ENCODE peak calls at places on chromosomes 4 and X, in seven cellular contexts. One of them, this sample, is unnamed.

GRCh38 chr4:173013232-173013932 is 155.2 kb upstream of the GALNT7 start:
- DNase-seq in lower leg skin: no peak
- DNase-seq in endodermal cell: peak; percentile 88
- DNase-seq in IMR-90: peak; percentile 48
- DNase-seq in right lobe of liver: no peak
- DNase-seq in GM06990: no peak
- DNase-seq in brain microvascular endothelial cell: peak; percentile 50
- DNase-seq in this sample: peak; percentile 47

GRCh38 chr4:80207172-80207583 is 9.9 kb downstream of the PRDM8 start:
- DNase-seq in lower leg skin: no peak
- DNase-seq in brain microvascular endothelial cell: no peak
- DNase-seq in right lobe of liver: peak; percentile 39
- DNase-seq in IMR-90: no peak
- DNase-seq in endodermal cell: peak; percentile 79
- DNase-seq in GM06990: no peak
- DNase-seq in this sample: no peak

GRCh38 chr4:785332-786073 is 40.4 kb downstream of the CPLX1 start:
- DNase-seq in brain microvascular endothelial cell: no peak
- DNase-seq in right lobe of liver: no peak
- DNase-seq in IMR-90: no peak
- DNase-seq in GM06990: no peak
- DNase-seq in endodermal cell: peak; percentile 69
- DNase-seq in lower leg skin: no peak
- DNase-seq in this sample: no peak

GRCh38 chrX:105975382-105975781 is 63.1 kb downstream of the SERPINA7 start:
- DNase-seq in right lobe of liver: no peak
- DNase-seq in brain microvascular endothelial cell: no peak
- DNase-seq in IMR-90: peak; percentile 1
- DNase-seq in lower leg skin: no peak
- DNase-seq in GM06990: no peak
- DNase-seq in endodermal cell: no peak
- DNase-seq in this sample: peak; percentile 32

GRCh38 chr4:56757270-56757746 is 64.2 kb downstream of the SPINK2 start:
- DNase-seq in lower leg skin: no peak
- DNase-seq in right lobe of liver: no peak
- DNase-seq in IMR-90: peak; percentile 75
- DNase-seq in brain microvascular endothelial cell: peak; percentile 70
- DNase-seq in endodermal cell: peak; percentile 61
- DNase-seq in GM06990: no peak
- DNase-seq in this sample: peak; percentile 81

GRCh38 chr4:55303818-55304217 is 42.2 kb upstream of the SRD5A3 start:
- DNase-seq in IMR-90: peak; percentile 37
- DNase-seq in GM06990: no peak
- DNase-seq in brain microvascular endothelial cell: peak; percentile 85
- DNase-seq in right lobe of liver: no peak
- DNase-seq in lower leg skin: no peak
- DNase-seq in endodermal cell: no peak
- DNase-seq in this sample: peak; percentile 97

GRCh38 chrX:132837126-132837525 is 121.3 kb downstream of the HS6ST2 start:
- DNase-seq in IMR-90: no peak
- DNase-seq in GM06990: no peak
- DNase-seq in right lobe of liver: no peak
- DNase-seq in brain microvascular endothelial cell: peak; percentile 27
- DNase-seq in lower leg skin: no peak
- DNase-seq in endodermal cell: no peak
- DNase-seq in this sample: peak; percentile 57

GRCh38 chr4:5839751-5840674 is 52.9 kb downstream of the CRMP1 start:
- DNase-seq in right lobe of liver: no peak
- DNase-seq in lower leg skin: no peak
- DNase-seq in GM06990: no peak
- DNase-seq in brain microvascular endothelial cell: no peak
- DNase-seq in endodermal cell: no peak
- DNase-seq in IMR-90: no peak
- DNase-seq in this sample: no peak

GRCh38 chr4:151012376-151012775 is 2.7 kb downstream of the LRBA start:
- DNase-seq in brain microvascular endothelial cell: no peak
- DNase-seq in GM06990: no peak
- DNase-seq in right lobe of liver: no peak
- DNase-seq in IMR-90: no peak
- DNase-seq in lower leg skin: no peak
- DNase-seq in endodermal cell: no peak
- DNase-seq in this sample: no peak

GRCh38 chr4:72569719-72570235 is 756 bp upstream of the ADAMTS3 start:
- DNase-seq in GM06990: no peak
- DNase-seq in endodermal cell: no peak
- DNase-seq in brain microvascular endothelial cell: no peak
- DNase-seq in IMR-90: peak; percentile 17
- DNase-seq in lower leg skin: peak; percentile 82
- DNase-seq in right lobe of liver: no peak
- DNase-seq in this sample: no peak

GRCh38 chr4:96009720-96010119 is 169.8 kb downstream of the PDHA2 start:
- DNase-seq in brain microvascular endothelial cell: no peak
- DNase-seq in lower leg skin: no peak
- DNase-seq in right lobe of liver: no peak
- DNase-seq in endodermal cell: no peak
- DNase-seq in IMR-90: no peak
- DNase-seq in GM06990: no peak
- DNase-seq in this sample: peak; percentile 73

GRCh38 chr4:93842512-93843252 is 14.1 kb downstream of the ATOH1 start:
- DNase-seq in endodermal cell: no peak
- DNase-seq in brain microvascular endothelial cell: no peak
- DNase-seq in GM06990: no peak
- DNase-seq in right lobe of liver: no peak
- DNase-seq in IMR-90: no peak
- DNase-seq in lower leg skin: no peak
- DNase-seq in this sample: no peak

GRCh38 chrX:129982300-129983246 is at the start of gene BCORL1:
- DNase-seq in lower leg skin: peak; percentile 98
- DNase-seq in right lobe of liver: peak; percentile 92
- DNase-seq in IMR-90: peak; percentile 89
- DNase-seq in brain microvascular endothelial cell: peak; percentile 84
- DNase-seq in GM06990: peak; percentile 94
- DNase-seq in endodermal cell: peak; percentile 95
- DNase-seq in this sample: peak; percentile 91

GRCh38 chrX:46758163-46758955 is 559 bp downstream of the SLC9A7 start:
- DNase-seq in GM06990: peak; percentile 53
- DNase-seq in lower leg skin: no peak
- DNase-seq in brain microvascular endothelial cell: no peak
- DNase-seq in IMR-90: peak; percentile 10
- DNase-seq in right lobe of liver: peak; percentile 42
- DNase-seq in endodermal cell: no peak
- DNase-seq in this sample: peak; percentile 32

GRCh38 chrX:149453030-149453429 is 52.1 kb downstream of the IDS start:
- DNase-seq in GM06990: no peak
- DNase-seq in endodermal cell: no peak
- DNase-seq in brain microvascular endothelial cell: peak; percentile 57
- DNase-seq in right lobe of liver: no peak
- DNase-seq in IMR-90: peak; percentile 17
- DNase-seq in lower leg skin: no peak
- DNase-seq in this sample: peak; percentile 66

GRCh38 chr4:110480031-110480549 is 4.1 kb downstream of the ENPEP start:
- DNase-seq in endodermal cell: no peak
- DNase-seq in lower leg skin: no peak
- DNase-seq in GM06990: no peak
- DNase-seq in IMR-90: peak; percentile 94
- DNase-seq in right lobe of liver: no peak
- DNase-seq in brain microvascular endothelial cell: peak; percentile 96
- DNase-seq in this sample: peak; percentile 27

GRCh38 chrX:29762006-29762405 is 453.4 kb upstream of the MAGEB2 start:
- DNase-seq in endodermal cell: no peak
- DNase-seq in lower leg skin: no peak
- DNase-seq in GM06990: no peak
- DNase-seq in brain microvascular endothelial cell: no peak
- DNase-seq in IMR-90: no peak
- DNase-seq in right lobe of liver: no peak
- DNase-seq in this sample: no peak

GRCh38 chr4:113468165-113469022 is 293.1 kb downstream of the CAMK2D start:
- DNase-seq in GM06990: no peak
- DNase-seq in lower leg skin: peak; percentile 95
- DNase-seq in brain microvascular endothelial cell: peak; percentile 99
- DNase-seq in IMR-90: peak; percentile 100
- DNase-seq in right lobe of liver: no peak
- DNase-seq in endodermal cell: peak; percentile 80
- DNase-seq in this sample: peak; percentile 100
- H3K4me3 ChIP-seq in GM06990: no peak overlapping the region
- H3K4me3 ChIP-seq in lower leg skin: no peak overlapping the region
- H3K4me3 ChIP-seq in brain microvascular endothelial cell: peak overlapping the region; percentile 29
- H3K4me3 ChIP-seq in IMR-90: peak overlapping the region; percentile 16
- H3K4me3 ChIP-seq in right lobe of liver: no peak overlapping the region
- H3K4me3 ChIP-seq in endodermal cell: no peak overlapping the region
- H3K4me3 ChIP-seq in this sample: peak overlapping the region; percentile 38

DNA sequence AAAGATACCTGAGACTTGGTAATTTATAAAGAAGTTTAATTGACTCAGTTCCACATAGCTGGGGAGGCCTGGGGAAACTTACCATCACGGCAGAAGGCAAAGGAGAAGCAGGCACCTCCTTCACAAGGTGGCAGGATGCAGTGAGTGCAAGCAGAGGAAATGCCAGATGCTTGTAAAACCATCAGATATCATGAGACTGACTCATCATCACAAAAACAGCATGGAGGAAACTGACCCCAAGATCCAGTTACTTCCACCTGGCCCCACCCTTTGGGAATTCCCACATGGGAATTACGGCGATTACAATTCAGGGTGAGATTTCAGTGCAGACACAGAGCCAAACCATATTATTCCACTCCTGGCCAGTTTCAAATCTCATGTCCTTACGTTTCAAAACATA is 514.7 kb upstream of the SPANXN1 start:
- DNase-seq in brain microvascular endothelial cell: no peak
- DNase-seq in GM06990: no peak
- DNase-seq in endodermal cell: no peak
- DNase-seq in right lobe of liver: no peak
- DNase-seq in IMR-90: no peak
- DNase-seq in lower leg skin: no peak
- DNase-seq in this sample: no peak
- H3K4me3 ChIP-seq in brain microvascular endothelial cell: no peak overlapping the region
- H3K4me3 ChIP-seq in GM06990: no peak overlapping the region
- H3K4me3 ChIP-seq in endodermal cell: no peak overlapping the region
- H3K4me3 ChIP-seq in right lobe of liver: no peak overlapping the region
- H3K4me3 ChIP-seq in IMR-90: no peak overlapping the region
- H3K4me3 ChIP-seq in lower leg skin: no peak overlapping the region
- H3K4me3 ChIP-seq in this sample: no peak overlapping the region

DNA sequence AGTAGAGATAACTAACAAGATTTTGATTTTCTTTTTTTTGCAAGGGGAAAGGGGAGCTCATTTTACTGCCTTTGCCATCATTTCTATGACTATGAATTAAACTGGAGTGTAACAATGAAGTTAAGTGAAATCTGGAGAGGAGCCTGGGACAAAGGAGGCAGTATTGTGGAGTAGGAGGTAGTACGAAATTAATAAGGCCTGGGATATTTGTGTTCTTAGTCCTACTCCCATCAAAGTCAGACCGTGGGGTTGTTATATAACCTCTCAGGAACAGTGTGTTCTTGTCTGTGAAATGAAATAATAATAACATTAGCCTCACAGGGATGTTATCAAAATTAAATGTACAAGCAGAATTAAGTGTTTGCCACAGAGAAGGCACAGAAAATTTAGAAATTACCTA is 204.3 kb upstream of the EMCN start:
- DNase-seq in lower leg skin: no peak
- DNase-seq in GM06990: no peak
- DNase-seq in IMR-90: no peak
- DNase-seq in right lobe of liver: no peak
- DNase-seq in endodermal cell: no peak
- DNase-seq in brain microvascular endothelial cell: no peak
- DNase-seq in this sample: no peak
- H3K4me3 ChIP-seq in lower leg skin: no peak overlapping the region
- H3K4me3 ChIP-seq in GM06990: no peak overlapping the region
- H3K4me3 ChIP-seq in IMR-90: no peak overlapping the region
- H3K4me3 ChIP-seq in right lobe of liver: no peak overlapping the region
- H3K4me3 ChIP-seq in endodermal cell: no peak overlapping the region
- H3K4me3 ChIP-seq in brain microvascular endothelial cell: no peak overlapping the region
- H3K4me3 ChIP-seq in this sample: no peak overlapping the region

GRCh38 chr4:165331316-165331715 is 3.8 kb downstream of the MSMO1 start:
- DNase-seq in lower leg skin: no peak
- DNase-seq in endodermal cell: no peak
- DNase-seq in brain microvascular endothelial cell: no peak
- DNase-seq in IMR-90: no peak
- DNase-seq in right lobe of liver: no peak
- DNase-seq in GM06990: no peak
- DNase-seq in this sample: no peak
- H3K4me3 ChIP-seq in lower leg skin: no peak overlapping the region
- H3K4me3 ChIP-seq in endodermal cell: peak overlapping the region; percentile 95
- H3K4me3 ChIP-seq in brain microvascular endothelial cell: peak overlapping the region; percentile 97
- H3K4me3 ChIP-seq in IMR-90: no peak overlapping the region
- H3K4me3 ChIP-seq in right lobe of liver: peak overlapping the region; percentile 93
- H3K4me3 ChIP-seq in GM06990: no peak overlapping the region
- H3K4me3 ChIP-seq in this sample: peak overlapping the region; percentile 95

GRCh38 chr4:153204247-153205027 is at the start of gene TRIM2:
- DNase-seq in lower leg skin: peak; percentile 92
- DNase-seq in brain microvascular endothelial cell: peak; percentile 89
- DNase-seq in GM06990: no peak
- DNase-seq in endodermal cell: peak; percentile 90
- DNase-seq in right lobe of liver: peak; percentile 55
- DNase-seq in IMR-90: peak; percentile 78
- DNase-seq in this sample: peak; percentile 55

GRCh38 chr4:153205028-153205648 is 895 bp downstream of the TRIM2 start:
- DNase-seq in endodermal cell: peak; percentile 83
- DNase-seq in brain microvascular endothelial cell: no peak
- DNase-seq in IMR-90: no peak
- DNase-seq in right lobe of liver: no peak
- DNase-seq in GM06990: peak; percentile 22
- DNase-seq in lower leg skin: no peak
- DNase-seq in this sample: no peak

GRCh38 chr4:153207027-153207426 is 2.8 kb downstream of the TRIM2 start:
- DNase-seq in endodermal cell: peak; percentile 73
- DNase-seq in lower leg skin: no peak
- DNase-seq in brain microvascular endothelial cell: no peak
- DNase-seq in IMR-90: no peak
- DNase-seq in GM06990: no peak
- DNase-seq in right lobe of liver: no peak
- DNase-seq in this sample: no peak

GRCh38 chr4:153206534-153206933 is 2.3 kb downstream of the TRIM2 start:
- DNase-seq in right lobe of liver: no peak
- DNase-seq in IMR-90: no peak
- DNase-seq in GM06990: no peak
- DNase-seq in brain microvascular endothelial cell: no peak
- DNase-seq in endodermal cell: peak; percentile 86
- DNase-seq in lower leg skin: no peak
- DNase-seq in this sample: no peak

DNA sequence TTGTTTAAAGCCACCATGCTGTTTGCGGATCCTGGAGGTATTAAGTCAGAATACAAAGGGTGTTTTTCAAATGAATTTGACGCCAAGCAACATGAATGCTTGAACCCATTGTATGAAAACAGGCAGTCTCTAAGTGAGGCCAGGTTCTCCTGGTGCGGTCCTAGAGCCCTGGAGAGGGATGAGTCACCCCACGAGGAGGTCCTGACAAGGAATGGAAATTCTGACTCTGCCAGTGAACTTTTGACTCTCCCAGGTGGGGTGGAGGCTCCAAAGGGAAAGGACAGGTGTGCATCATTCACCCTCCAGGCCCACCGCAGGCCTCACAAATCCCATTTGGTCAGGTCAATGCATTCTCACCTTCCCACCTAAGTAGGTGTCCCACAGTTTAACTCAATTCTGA is 1.5 kb downstream of the TRIM2 start:
- DNase-seq in GM06990: no peak
- DNase-seq in brain microvascular endothelial cell: peak; percentile 31
- DNase-seq in right lobe of liver: no peak
- DNase-seq in IMR-90: no peak
- DNase-seq in lower leg skin: no peak
- DNase-seq in endodermal cell: peak; percentile 90
- DNase-seq in this sample: peak; percentile 62
- H3K4me3 ChIP-seq in GM06990: no peak overlapping the region
- H3K4me3 ChIP-seq in brain microvascular endothelial cell: peak overlapping the region; percentile 53
- H3K4me3 ChIP-seq in right lobe of liver: no peak overlapping the region
- H3K4me3 ChIP-seq in IMR-90: no peak overlapping the region
- H3K4me3 ChIP-seq in lower leg skin: no peak overlapping the region
- H3K4me3 ChIP-seq in endodermal cell: peak overlapping the region; percentile 87
- H3K4me3 ChIP-seq in this sample: no peak overlapping the region

GRCh38 chrX:56232221-56233082 is at the start of gene KLF8:
- DNase-seq in right lobe of liver: no peak
- DNase-seq in IMR-90: no peak
- DNase-seq in lower leg skin: peak; percentile 88
- DNase-seq in endodermal cell: peak; percentile 86
- DNase-seq in GM06990: peak; percentile 34
- DNase-seq in brain microvascular endothelial cell: no peak
- DNase-seq in this sample: peak; percentile 68
- H3K4me3 ChIP-seq in right lobe of liver: peak within 1 kb of the TSS; percentile 32
- H3K4me3 ChIP-seq in IMR-90: no peak within 1 kb of the TSS
- H3K4me3 ChIP-seq in lower leg skin: peak within 1 kb of the TSS; percentile 25
- H3K4me3 ChIP-seq in endodermal cell: peak within 1 kb of the TSS; percentile 91
- H3K4me3 ChIP-seq in GM06990: peak within 1 kb of the TSS; percentile 56
- H3K4me3 ChIP-seq in brain microvascular endothelial cell: no peak within 1 kb of the TSS
- H3K4me3 ChIP-seq in this sample: peak within 1 kb of the TSS; percentile 54